ENCODE peak calls at places on chromosomes 7 and 10, in eight cellular contexts. L is ovary; D is psoas muscle; E is astrocyte; Q is spleen; K is Peyer's patch; O is CD8-positive, alpha-beta T cell; B is cardiac muscle cell. N is an unnamed sample. For H3K9me3, the result is how much of the 10 kb centered on the place peaks cover.

GRCh38 chr10:8130973-8131911 is 76.8 kb downstream of the GATA3 start:
- DNase-seq in L (no peak), D (no peak), E (peak), Q (no peak), K (no peak), O (no peak), B (peak), N (no peak)

GRCh38 chr7:28776463-28777157 is 181.5 kb downstream of the TRIL start:
- DNase-seq in L (no peak), D (no peak), E (no peak), Q (no peak), K (no peak), O (no peak), B (peak), N (no peak)

GRCh38 chr10:126021833-126022500 is 125.6 kb downstream of the FANK1 start:
- DNase-seq in L (no peak), D (no peak), E (no peak), Q (no peak), K (no peak), O (no peak), B (no peak), N (no peak)

GRCh38 chr7:29596593-29597178 is 33.1 kb downstream of the PRR15 start:
- DNase-seq in L (no peak), D (no peak), E (peak), Q (no peak), K (no peak), O (no peak), B (peak), N (no peak)

GRCh38 chr10:132384618-132385510 is 12.1 kb upstream of the PWWP2B start:
- DNase-seq in L (no peak), D (peak), E (no peak), Q (peak), K (peak), O (peak), B (no peak), N (no peak)

GRCh38 chr7:92835140-92835850 is 1.1 kb downstream of the CDK6 start:
- DNase-seq in L (peak), D (peak), E (peak), Q (peak), K (peak), O (peak), B (peak), N (peak)

GRCh38 chr7:34013421-34013820 is 108.1 kb downstream of the BMPER start:
- DNase-seq in L (no peak), D (no peak), E (no peak), Q (no peak), K (no peak), O (no peak), B (no peak), N (no peak)

GRCh38 chr10:89861584-89862287 is 160.3 kb downstream of the KIF20B start:
- DNase-seq in L (no peak), D (no peak), E (peak), Q (no peak), K (no peak), O (no peak), B (peak), N (no peak)

GRCh38 chr7:97307521-97308108 is 190.1 kb downstream of the SDHAF3 start:
- DNase-seq in L (no peak), D (no peak), E (peak), Q (no peak), K (no peak), O (no peak), B (no peak), N (no peak)

GRCh38 chr7:27196287-27196739 is 3.6 kb downstream of the HOXA13 start:
- DNase-seq in L (peak), D (peak), E (peak), Q (peak), K (peak), O (peak), B (peak), N (peak)

GRCh38 chr10:100774223-100774622 is 28.8 kb downstream of the PAX2 start:
- DNase-seq in L (no peak), D (no peak), E (no peak), Q (peak), K (no peak), O (no peak), B (no peak), N (no peak)

GRCh38 chr10:44788820-44789167 is 122.3 kb upstream of the TMEM72 start:
- DNase-seq in L (no peak), D (no peak), E (no peak), Q (no peak), K (no peak), O (no peak), B (no peak), N (no peak)

GRCh38 chr10:62130948-62131347 is 137.7 kb downstream of the RTKN2 start:
- DNase-seq in L (no peak), D (no peak), E (peak), Q (no peak), K (no peak), O (no peak), B (peak), N (no peak)

GRCh38 chr7:142542938-142543337 is 206.3 kb upstream of the PRSS1 start:
- DNase-seq in L (no peak), D (no peak), E (peak), Q (no peak), K (no peak), O (no peak), B (peak), N (no peak)

GRCh38 chr10:103696411-103697145 is 158.8 kb downstream of the SH3PXD2A start:
- DNase-seq in L (no peak), D (peak), E (peak), Q (peak), K (peak), O (peak), B (peak), N (peak)

GRCh38 chr10:46001187-46001756 is 29.0 kb downstream of the TIMM23 start:
- DNase-seq in L (no peak), D (no peak), E (no peak), Q (no peak), K (no peak), O (no peak), B (no peak), N (no peak)

GRCh38 chr10:59234814-59235429 is 58.5 kb downstream of the PHYHIPL start:
- DNase-seq in L (no peak), D (no peak), E (peak), Q (no peak), K (peak), O (no peak), B (peak), N (no peak)

GRCh38 chr7:155992538-155992937 is 180.3 kb upstream of the SHH start:
- DNase-seq in L (no peak), D (no peak), E (no peak), Q (no peak), K (no peak), O (no peak), B (no peak), N (no peak)

GRCh38 chr7:33421384-33421783 is 292.0 kb downstream of the BBS9 start:
- DNase-seq in L (no peak), D (no peak), E (no peak), Q (no peak), K (no peak), O (no peak), B (peak), N (no peak)

GRCh38 chr10:10773109-10773508 is 244.6 kb upstream of the CELF2 start:
- DNase-seq in L (no peak), D (no peak), E (no peak), Q (no peak), K (no peak), O (no peak), B (no peak), N (no peak)

GRCh38 chr7:99665312-99665759 is 14.5 kb downstream of the CYP3A5 start:
- DNase-seq in L (no peak), D (no peak), E (no peak), Q (no peak), K (no peak), O (no peak), B (no peak), N (no peak)

GRCh38 chr7:102061981-102062390 is 224.7 kb upstream of the SH2B2 start:
- DNase-seq in L (no peak), D (no peak), E (peak), Q (no peak), K (no peak), O (no peak), B (peak), N (no peak)

GRCh38 chr7:5423844-5424688 is 432 bp upstream of the TNRC18 start:
- DNase-seq in L (peak), D (peak), E (peak), Q (peak), K (peak), O (peak), B (peak), N (no peak)

GRCh38 chr7:88147341-88147740 is 72.5 kb downstream of the SRI start:
- DNase-seq in L (no peak), D (no peak), E (no peak), Q (no peak), K (no peak), O (no peak), B (no peak), N (no peak)

GRCh38 chr10:1369665-1370064 is 313.5 kb downstream of the WDR37 start:
- DNase-seq in L (no peak), D (no peak), E (no peak), Q (no peak), K (peak), O (no peak), B (no peak), N (no peak)

GRCh38 chr7:22393825-22394458 is 37.0 kb upstream of the RAPGEF5 start:
- DNase-seq in L (no peak), D (no peak), E (peak), Q (no peak), K (no peak), O (no peak), B (peak), N (no peak)

GRCh38 chr7:155874010-155874409 is 61.7 kb upstream of the SHH start:
- DNase-seq in L (no peak), D (no peak), E (no peak), Q (peak), K (no peak), O (no peak), B (no peak), N (no peak)

GRCh38 chr10:110363572-110364411 is 59.1 kb upstream of the SMNDC1 start:
- DNase-seq in L (no peak), D (no peak), E (no peak), Q (no peak), K (peak), O (no peak), B (no peak), N (no peak)

GRCh38 chr7:130134106-130134636 is 63.8 kb downstream of the KLHDC10 start:
- DNase-seq in L (no peak), D (no peak), E (no peak), Q (no peak), K (no peak), O (no peak), B (no peak), N (no peak)

GRCh38 chr10:26857991-26858706 is 2.6 kb downstream of the ABI1 start:
- DNase-seq in L (no peak), D (no peak), E (peak), Q (no peak), K (no peak), O (no peak), B (no peak), N (no peak)

GRCh38 chr10:101834341-101834740 is 9.3 kb downstream of the KCNIP2 start:
- DNase-seq in L (no peak), D (no peak), E (no peak), Q (peak), K (peak), O (no peak), B (no peak), N (no peak)

GRCh38 chr10:65348637-65349036 is 1577.2 kb upstream of the LRRTM3 start:
- DNase-seq in L (no peak), D (no peak), E (no peak), Q (no peak), K (no peak), O (no peak), B (no peak), N (no peak)

GRCh38 chr10:36779238-36779846 is 346.1 kb upstream of the ANKRD30A start:
- DNase-seq in L (peak), D (no peak), E (peak), Q (no peak), K (no peak), O (no peak), B (peak), N (no peak)

GRCh38 chr10:43963793-43964425 is 315.2 kb upstream of the ZNF32 start:
- DNase-seq in L (no peak), D (no peak), E (no peak), Q (peak), K (peak), O (no peak), B (no peak), N (no peak)

GRCh38 chr7:50856231-50856630 is 73.5 kb upstream of the GRB10 start:
- DNase-seq in L (no peak), D (no peak), E (no peak), Q (no peak), K (no peak), O (no peak), B (no peak), N (no peak)

GRCh38 chr7:135970045-135970444 is 7.1 kb downstream of the MTPN start:
- DNase-seq in L (no peak), D (no peak), E (no peak), Q (no peak), K (no peak), O (no peak), B (no peak), N (no peak)
- H3K27ac ChIP-seq in L (no peak), D (no peak), E (no peak), Q (peak), K (no peak), O (no peak), B (no peak), N (no peak)

GRCh38 chr7:961546-962400 is 7.3 kb upstream of the ADAP1 start:
- DNase-seq in L (no peak), D (no peak), E (no peak), Q (peak), K (no peak), O (no peak), B (no peak), N (no peak)

GRCh38 chr7:966291-967069 is 8.9 kb downstream of the COX19 start:
- DNase-seq in L (no peak), D (peak), E (no peak), Q (peak), K (no peak), O (no peak), B (no peak), N (no peak)

GRCh38 chr7:964401-965231 is 10.1 kb upstream of the ADAP1 start:
- DNase-seq in L (peak), D (peak), E (peak), Q (peak), K (no peak), O (peak), B (peak), N (no peak)

GRCh38 chr7:962401-963081 is 8.1 kb upstream of the ADAP1 start:
- DNase-seq in L (no peak), D (no peak), E (no peak), Q (peak), K (no peak), O (peak), B (no peak), N (no peak)

DNA sequence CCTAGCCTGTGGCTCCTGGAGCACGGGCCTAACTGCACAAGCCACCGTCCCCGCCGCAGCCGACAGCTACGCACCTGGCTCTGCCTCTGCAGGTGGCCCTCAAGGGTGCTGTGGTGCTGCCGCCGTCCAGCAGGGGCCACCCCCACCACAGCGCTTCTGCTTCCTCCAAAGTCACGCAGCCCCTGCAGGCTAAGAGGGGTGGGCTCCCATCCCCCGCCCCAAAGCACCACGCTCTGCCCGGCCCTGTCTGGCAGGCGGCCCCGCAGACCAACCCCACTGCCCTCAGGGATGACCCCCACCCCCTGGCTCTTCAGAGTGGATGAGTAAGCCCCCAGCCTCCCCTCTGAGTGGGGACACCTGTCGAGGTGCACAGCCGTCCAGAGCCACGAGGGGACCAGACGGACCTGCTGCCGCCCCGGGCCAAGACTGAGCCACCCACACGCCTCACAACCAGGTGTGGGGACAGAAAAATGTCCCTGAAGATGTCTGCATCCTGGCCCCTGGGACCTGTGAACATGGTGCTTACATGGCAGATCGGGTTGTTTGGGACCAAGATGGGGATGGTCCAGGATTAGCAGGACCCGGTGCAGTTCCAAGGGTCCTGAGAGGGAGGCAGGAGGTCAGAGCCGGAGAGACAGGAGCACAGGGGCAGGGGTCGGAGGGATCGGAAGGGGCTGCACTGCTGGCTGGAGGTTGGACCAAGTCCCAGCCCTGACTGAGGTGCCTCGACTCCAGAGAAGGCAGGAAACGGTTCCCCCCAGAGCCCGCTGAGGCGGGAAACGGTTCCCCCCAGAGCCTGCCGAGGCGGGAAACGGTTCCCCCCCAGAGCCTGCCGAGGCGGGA is 9.0 kb upstream of the ADAP1 start:
- DNase-seq in L (no peak), D (no peak), E (no peak), Q (peak), K (peak), O (peak), B (no peak), N (no peak)
- TF ChIP-seq CTCF in L (no peak), D (no peak), E (no peak), Q (peak), K (no peak), O (no peak), B (no peak), N (no peak)

GRCh38 chr10:128203028-128203427 is 76.8 kb upstream of the MKI67 start:
- DNase-seq in L (no peak), D (no peak), E (no peak), Q (no peak), K (no peak), O (no peak), B (no peak), N (no peak)
- H3K9me3 ChIP-seq in L (under half), D (under half), E (under half), Q (under half), K (under half), O (under half), B (under half), N (under half)

GRCh38 chr7:103657474-103657894 is 211.5 kb upstream of the SLC26A5 start:
- DNase-seq in L (no peak), D (no peak), E (no peak), Q (no peak), K (no peak), O (no peak), B (no peak), N (no peak)
- H3K27ac ChIP-seq in L (no peak), D (no peak), E (no peak), Q (no peak), K (no peak), O (no peak), B (no peak), N (no peak)

DNA sequence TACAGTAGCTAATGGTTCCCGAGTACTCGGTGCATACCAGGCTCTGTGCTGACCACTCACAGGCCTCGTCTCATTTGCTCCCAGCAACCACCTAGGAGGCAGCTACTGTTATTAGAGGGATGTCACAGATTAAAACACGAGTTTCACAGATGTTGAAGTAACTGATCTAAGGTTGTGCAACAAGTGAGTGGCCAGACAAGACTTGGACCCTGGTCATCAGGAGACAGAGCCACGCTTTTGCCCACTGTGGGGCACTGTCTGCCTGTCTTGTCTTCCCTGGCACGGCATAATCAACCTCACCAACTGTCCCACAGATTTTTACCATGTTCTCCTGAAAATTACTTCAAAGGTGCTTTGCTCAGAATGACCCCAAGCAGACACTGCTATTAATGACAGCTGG is 111.6 kb upstream of the HABP2 start:
- DNase-seq in L (no peak), D (no peak), E (no peak), Q (no peak), K (no peak), O (no peak), B (no peak), N (no peak)
- TF ChIP-seq CTCF in L (no peak), D (peak), E (no peak), Q (no peak), K (no peak), O (no peak), B (no peak), N (no peak)

GRCh38 chr10:129774082-129774735 is 189.9 kb downstream of the EBF3 start:
- DNase-seq in L (no peak), D (no peak), E (no peak), Q (peak), K (peak), O (no peak), B (no peak), N (no peak)
- H3K9me3 ChIP-seq in L (under half), D (under half), E (under half), Q (under half), K (under half), O (under half), B (under half), N (under half)

GRCh38 chr7:123535517-123535916 is 1.1 kb upstream of the IQUB start:
- DNase-seq in L (no peak), D (no peak), E (no peak), Q (peak), K (no peak), O (no peak), B (no peak), N (no peak)

GRCh38 chr7:123533929-123534382 is 439 bp downstream of the IQUB start:
- DNase-seq in L (no peak), D (no peak), E (no peak), Q (no peak), K (no peak), O (peak), B (no peak), N (no peak)

GRCh38 chr7:123533553-123533917 is 860 bp downstream of the IQUB start:
- DNase-seq in L (no peak), D (no peak), E (no peak), Q (no peak), K (no peak), O (no peak), B (no peak), N (no peak)

GRCh38 chr7:123537026-123537642 is 2.7 kb upstream of the IQUB start:
- DNase-seq in L (no peak), D (no peak), E (no peak), Q (no peak), K (no peak), O (no peak), B (peak), N (no peak)

GRCh38 chr7:123534383-123535260 is at the start of gene IQUB:
- DNase-seq in L (peak), D (peak), E (peak), Q (peak), K (peak), O (peak), B (peak), N (peak)
- H3K27ac ChIP-seq in L (no peak), D (peak), E (peak), Q (peak), K (peak), O (peak), B (peak), N (no peak)

GRCh38 chr7:157475095-157475494 is 138.3 kb downstream of the DNAJB6 start:
- DNase-seq in L (no peak), D (no peak), E (no peak), Q (no peak), K (peak), O (no peak), B (no peak), N (no peak)

GRCh38 chr7:157476201-157476600 is 139.4 kb downstream of the DNAJB6 start:
- DNase-seq in L (no peak), D (no peak), E (no peak), Q (peak), K (peak), O (no peak), B (no peak), N (no peak)

GRCh38 chr7:157473051-157473569 is 136.3 kb downstream of the DNAJB6 start:
- DNase-seq in L (no peak), D (no peak), E (no peak), Q (peak), K (no peak), O (no peak), B (no peak), N (no peak)

GRCh38 chr7:157475601-157476000 is 138.8 kb downstream of the DNAJB6 start:
- DNase-seq in L (no peak), D (no peak), E (no peak), Q (peak), K (peak), O (no peak), B (no peak), N (no peak)

DNA sequence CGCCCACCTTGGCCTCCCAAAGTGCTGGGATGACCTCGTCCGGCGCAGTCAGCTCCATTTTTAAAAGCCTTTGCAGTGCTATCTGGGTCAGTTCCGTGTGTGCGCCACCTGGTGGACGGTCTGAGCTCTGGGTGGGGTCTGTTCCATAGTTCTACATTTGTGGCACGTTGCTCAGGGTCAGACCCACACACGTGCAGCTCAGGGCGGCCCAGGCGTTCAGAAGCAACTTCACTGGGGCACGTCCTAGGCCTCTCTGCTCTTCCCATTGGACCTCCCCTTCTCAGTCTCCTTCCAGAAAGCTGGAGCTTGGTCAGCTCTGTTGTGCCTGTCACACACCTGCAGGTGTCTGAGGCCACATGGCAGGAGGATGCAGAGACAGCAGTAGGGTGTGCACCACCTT is 137.9 kb downstream of the DNAJB6 start:
- DNase-seq in L (peak), D (no peak), E (no peak), Q (peak), K (peak), O (no peak), B (peak), N (no peak)
- TF ChIP-seq CTCF in L (no peak), D (peak), E (no peak), Q (peak), K (no peak), O (no peak), B (no peak), N (peak)

N was measured in CD4-positive, alpha-beta T cell.